ENCODE peak calls at places on chromosomes 11 and 22, in four cellular contexts. V is A549, I is fibroblast of lung, W is uterus. R is an unnamed sample. For H3K9me3, the result is how much of the 10 kb centered on the place peaks cover.

GRCh38 chr22:27686534-27686933 is 115.0 kb downstream of the MN1 start:
- DNase-seq in V (peak), I (peak), W (peak), R (no peak)

GRCh38 chr11:79026803-79027445 is 413.9 kb downstream of the TENM4 start:
- DNase-seq in V (no peak), I (peak), W (no peak), R (no peak)

GRCh38 chr11:75476716-75477613 is 44.0 kb upstream of the KLHL35 start:
- DNase-seq in V (no peak), I (no peak), W (no peak), R (no peak)

GRCh38 chr22:38707346-38707745 is 1.6 kb downstream of the GTPBP1 start:
- DNase-seq in V (peak), I (peak), W (no peak), R (no peak)

GRCh38 chr11:83910135-83910534 is 624.0 kb upstream of the CCDC90B start:
- DNase-seq in V (no peak), I (no peak), W (no peak), R (no peak)

GRCh38 chr22:46272762-46273431 is 5.1 kb downstream of the TTC38 start:
- DNase-seq in V (no peak), I (no peak), W (no peak), R (no peak)

GRCh38 chr11:73792584-73792983 is 4.9 kb downstream of the MRPL48 start:
- DNase-seq in V (no peak), I (no peak), W (no peak), R (no peak)

GRCh38 chr11:102974552-102975280 is 19.2 kb upstream of the MMP13 start:
- DNase-seq in V (no peak), I (peak), W (no peak), R (no peak)

GRCh38 chr11:62689421-62690183 is at the start of gene LRRN4CL:
- DNase-seq in V (no peak), I (peak), W (peak), R (no peak)

GRCh38 chr11:126384449-126385070 is 29.1 kb downstream of the ST3GAL4 start:
- DNase-seq in V (no peak), I (no peak), W (no peak), R (no peak)

GRCh38 chr11:58330861-58331260 is 28.0 kb downstream of the OR5B17 start:
- DNase-seq in V (no peak), I (no peak), W (no peak), R (no peak)

GRCh38 chr11:60848714-60849151 is 6.8 kb downstream of the CCDC86 start:
- DNase-seq in V (no peak), I (no peak), W (no peak), R (no peak)

GRCh38 chr11:102177974-102178631 is 67.9 kb downstream of the YAP1 start:
- DNase-seq in V (peak), I (peak), W (no peak), R (no peak)

GRCh38 chr22:46058591-46059519 is 81.9 kb upstream of the WNT7B start:
- DNase-seq in V (no peak), I (no peak), W (peak), R (no peak)

GRCh38 chr11:73394416-73395296 is 18.5 kb downstream of the RELT start:
- DNase-seq in V (no peak), I (no peak), W (no peak), R (no peak)

GRCh38 chr22:17919276-17920144 is 104.9 kb downstream of the MICAL3 start:
- DNase-seq in V (no peak), I (no peak), W (no peak), R (no peak)

GRCh38 chr11:2751523-2752203 is 51.9 kb upstream of the KCNQ1OT1 start:
- DNase-seq in V (no peak), I (no peak), W (no peak), R (no peak)

DNA sequence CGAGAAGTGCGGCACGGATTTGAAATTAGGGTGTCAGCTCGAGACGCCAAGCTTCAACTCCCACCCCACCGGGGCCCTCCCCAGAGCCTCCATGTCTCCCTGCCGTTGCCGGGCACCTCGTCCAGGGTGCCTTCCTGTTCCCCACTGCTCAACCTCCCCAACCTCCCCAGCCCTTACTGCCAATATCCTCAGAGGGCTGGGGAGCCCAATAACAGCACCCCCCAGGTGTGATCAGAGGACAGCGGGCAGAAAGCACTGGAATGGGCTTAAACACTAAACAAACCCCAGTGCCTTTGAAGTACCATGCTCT is 1336.4 kb downstream of the TBC1D22A start:
- DNase-seq in V (no peak), I (no peak), W (peak), R (no peak)
- H3K9me3 ChIP-seq in V (under half), I (under half), W (under half), R (under half)

GRCh38 chr22:49095366-49095765 is 732.3 kb downstream of the BRD1 start:
- DNase-seq in V (no peak), I (no peak), W (no peak), R (no peak)

GRCh38 chr22:49096476-49096875 is 731.2 kb downstream of the BRD1 start:
- DNase-seq in V (no peak), I (no peak), W (no peak), R (no peak)

GRCh38 chr22:49099089-49099488 is 728.6 kb downstream of the BRD1 start:
- DNase-seq in V (no peak), I (no peak), W (no peak), R (no peak)

GRCh38 chr22:49097966-49098365 is 729.7 kb downstream of the BRD1 start:
- DNase-seq in V (no peak), I (no peak), W (no peak), R (no peak)

DNA sequence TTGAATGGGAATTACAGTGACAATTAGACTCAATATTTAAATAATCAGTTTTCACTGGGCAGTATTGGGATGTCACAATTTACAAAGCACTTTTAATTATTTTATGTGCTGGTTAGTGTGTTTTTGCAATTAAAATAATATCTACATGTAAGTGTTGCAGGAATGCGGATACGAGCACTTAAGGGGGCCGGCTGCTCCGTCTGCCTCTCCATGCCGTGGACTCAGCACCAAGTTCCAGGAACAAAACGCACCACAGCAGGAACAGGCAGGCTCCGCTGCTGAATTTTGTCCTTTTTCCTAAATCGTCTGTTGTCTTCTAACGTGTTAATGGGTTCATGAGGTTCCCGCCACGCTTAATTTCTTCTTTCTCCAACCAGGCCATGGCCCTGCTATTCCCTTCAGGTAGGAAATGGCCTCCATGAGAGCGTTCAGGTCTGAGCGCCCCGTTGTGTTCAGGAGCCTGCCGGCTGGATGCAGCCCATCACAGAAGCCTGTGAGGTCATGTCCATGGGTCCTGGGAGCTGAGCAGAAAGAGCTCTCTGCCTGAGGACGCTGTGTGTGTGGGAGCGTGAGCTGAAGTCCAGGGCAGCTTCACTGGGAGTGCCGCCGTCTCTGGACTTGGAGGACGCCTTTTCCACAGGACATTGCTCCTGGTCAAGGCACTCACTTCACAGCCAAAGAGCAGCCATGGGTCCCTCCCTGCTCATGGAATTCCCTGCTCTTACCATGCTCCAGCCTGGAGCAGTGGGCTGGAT is 730.3 kb downstream of the BRD1 start:
- DNase-seq in V (no peak), I (no peak), W (no peak), R (no peak)
- H3K9me3 ChIP-seq in V (under half), I (under half), W (under half), R (under half)

GRCh38 chr11:38446336-38446735 is 1848.3 kb upstream of the RAG2 start:
- DNase-seq in V (no peak), I (no peak), W (no peak), R (no peak)
- H3K9me3 ChIP-seq in V (under half), I (under half), W (under half), R (under half)

GRCh38 chr22:20224917-20225692 is 43.0 kb downstream of the RTN4R start:
- DNase-seq in V (no peak), I (no peak), W (no peak), R (no peak)
- H3K9me3 ChIP-seq in V (under half), I (under half), W (under half), R (under half)

GRCh38 chr11:17259519-17259918 is 17.0 kb upstream of the NUCB2 start:
- DNase-seq in V (no peak), I (no peak), W (no peak), R (no peak)
- H3K9me3 ChIP-seq in V (under half), I (under half), W (under half), R (under half)

GRCh38 chr11:134958336-134958640 is 546.2 kb upstream of the B3GAT1 start:
- DNase-seq in V (no peak), I (no peak), W (no peak), R (no peak)
- H3K9me3 ChIP-seq in V (under half), I (under half), W (under half), R (under half)

DNA sequence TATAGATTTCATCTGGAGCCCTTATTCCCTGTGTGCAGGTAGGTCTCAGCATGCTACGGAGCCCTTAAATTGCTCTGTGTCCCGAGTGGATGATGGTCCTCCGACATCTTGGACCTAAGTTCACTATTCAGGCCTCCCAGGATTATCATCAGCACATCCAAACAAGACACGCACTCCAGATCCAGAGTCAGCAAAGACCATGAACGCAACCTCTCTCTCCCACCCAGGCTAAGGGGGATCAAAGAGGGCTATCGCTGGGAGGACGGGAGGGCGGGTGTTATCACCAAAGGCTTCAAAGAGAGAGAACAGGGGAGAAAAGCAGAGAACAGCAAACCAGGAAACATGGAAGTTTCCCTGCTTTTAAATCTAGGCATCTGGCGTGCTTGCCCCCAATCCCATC is 659.4 kb downstream of the TBC1D22A start:
- DNase-seq in V (no peak), I (no peak), W (no peak), R (no peak)
- H3K9me3 ChIP-seq in V (under half), I (under half), W (under half), R (under half)

DNA sequence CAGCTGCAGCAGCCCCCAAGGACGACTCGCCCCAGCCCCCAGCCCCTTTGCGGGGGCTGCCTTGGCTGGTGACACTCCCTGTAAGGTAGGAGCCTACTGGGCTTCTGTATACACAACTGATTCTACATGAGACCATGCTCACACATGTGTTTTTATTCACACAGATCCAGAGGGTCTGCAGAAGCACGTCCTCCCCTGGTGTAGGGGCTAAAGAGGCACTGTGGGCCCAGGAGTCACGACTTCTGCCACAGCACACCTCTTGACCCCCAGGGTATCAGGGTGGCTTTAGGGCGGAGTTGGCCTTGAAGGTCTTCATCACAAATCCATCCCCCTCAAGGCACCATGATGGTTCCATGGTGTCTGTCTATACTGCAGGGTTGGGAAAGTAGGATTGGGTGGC is 931.2 kb downstream of the TBC1D22A start:
- DNase-seq in V (no peak), I (no peak), W (no peak), R (no peak)
- H3K9me3 ChIP-seq in V (under half), I (under half), W (under half), R (under half)